ENCODE peak calls at places on chromosomes 1 and 21, in five cellular contexts. D is A549, C is astrocyte of the spinal cord, O is fibroblast of pulmonary artery, T is astrocyte. M is an unnamed sample.

GRCh38 chr21:38958940-38959685 is 153.4 kb downstream of the ETS2 start:
- DNase-seq in O (peak; percentile 89), T (peak; percentile 55), C (peak; percentile 56), D (peak; percentile 45), M (no peak)

GRCh38 chr1:40877681-40878080 is 15.5 kb upstream of the CITED4 start:
- DNase-seq in D (peak; percentile 77), O (peak; percentile 92), C (peak; percentile 94), T (peak; percentile 91), M (peak; percentile 87)

GRCh38 chr21:44761011-44761729 is 40.5 kb downstream of the UBE2G2 start:
- DNase-seq in D (no peak), O (no peak), T (no peak), C (no peak), M (no peak)

GRCh38 chr1:38000529-38001453 is 4.5 kb downstream of the FHL3 start:
- DNase-seq in T (peak; percentile 89), C (peak; percentile 92), O (peak; percentile 86), D (no peak), M (no peak)

GRCh38 chr21:29075706-29076447 is 2.4 kb upstream of the CCT8 start:
- DNase-seq in T (peak; percentile 19), C (no peak), O (no peak), D (no peak), M (no peak)

GRCh38 chr1:159993911-159994310 is 37.9 kb downstream of the PIGM start:
- DNase-seq in D (no peak), T (no peak), C (no peak), O (no peak), M (no peak)

GRCh38 chr1:12715896-12716437 is at the start of gene AADACL3:
- DNase-seq in O (no peak), T (no peak), C (no peak), D (no peak), M (no peak)

GRCh38 chr1:35557118-35557610 is at the start of gene KIAA0319L:
- DNase-seq in O (no peak), C (no peak), T (peak; percentile 29), D (peak; percentile 56), M (peak; percentile 30)

GRCh38 chr1:54323324-54323739 is 82.9 kb downstream of the SSBP3 start:
- DNase-seq in O (no peak), D (no peak), C (no peak), T (no peak), M (no peak)
- TF ChIP-seq CTCF in O (peak; percentile 24), D (no peak), C (no peak), T (no peak), M (peak; percentile 34)

DNA sequence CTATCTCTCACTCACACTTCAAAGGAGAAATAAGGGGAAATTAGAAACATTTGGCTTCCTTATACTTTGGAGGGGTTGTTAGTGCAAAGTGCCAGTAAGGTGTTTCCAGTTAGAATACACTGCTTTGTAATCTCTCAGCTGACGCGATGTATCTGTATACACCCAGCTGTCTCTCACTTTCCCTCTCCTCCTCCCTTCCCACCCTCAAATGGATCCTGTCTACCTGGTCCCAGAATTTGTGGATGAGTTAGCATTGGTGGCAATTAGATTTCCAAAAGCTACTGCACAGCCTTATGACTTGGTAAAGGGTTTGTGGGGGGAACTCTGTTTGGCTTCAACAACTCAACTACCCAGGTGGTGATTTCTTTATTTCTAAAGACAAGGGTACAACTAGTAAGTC is 10.5 kb downstream of the ATP1B1 start:
- DNase-seq in C (no peak), O (no peak), D (no peak), T (no peak), M (no peak)
- H3K4me3 ChIP-seq in C (no peak overlapping the region), O (no peak overlapping the region), D (peak overlapping the region; percentile 9), T (no peak overlapping the region), M (no peak overlapping the region)

GRCh38 chr1:247373721-247374141 is 42.1 kb upstream of the ZNF496 start:
- DNase-seq in O (peak; percentile 49), C (peak; percentile 22), T (no peak), D (no peak), M (no peak)
- TF ChIP-seq CTCF in O (peak; percentile 50), C (peak; percentile 45), T (no peak), D (no peak), M (peak; percentile 53)

GRCh38 chr1:58072450-58072849 is 474.1 kb downstream of the OMA1 start:
- DNase-seq in C (no peak), T (no peak), O (no peak), D (no peak), M (no peak)
- H3K4me3 ChIP-seq in C (no peak overlapping the region), T (no peak overlapping the region), O (no peak overlapping the region), D (no peak overlapping the region), M (no peak overlapping the region)

GRCh38 chr1:178776553-178776952 is 51.5 kb downstream of the RALGPS2 start:
- DNase-seq in T (no peak), O (no peak), D (no peak), C (no peak), M (no peak)
- TF ChIP-seq CTCF in T (no peak), O (no peak), D (no peak), C (no peak), M (no peak)

GRCh38 chr1:91282695-91283420 is 121.8 kb downstream of the HFM1 start:
- DNase-seq in T (peak; percentile 50), O (peak; percentile 87), C (peak; percentile 77), D (peak; percentile 77), M (peak; percentile 26)
- H3K4me3 ChIP-seq in T (no peak overlapping the region), O (no peak overlapping the region), C (no peak overlapping the region), D (no peak overlapping the region), M (no peak overlapping the region)

DNA sequence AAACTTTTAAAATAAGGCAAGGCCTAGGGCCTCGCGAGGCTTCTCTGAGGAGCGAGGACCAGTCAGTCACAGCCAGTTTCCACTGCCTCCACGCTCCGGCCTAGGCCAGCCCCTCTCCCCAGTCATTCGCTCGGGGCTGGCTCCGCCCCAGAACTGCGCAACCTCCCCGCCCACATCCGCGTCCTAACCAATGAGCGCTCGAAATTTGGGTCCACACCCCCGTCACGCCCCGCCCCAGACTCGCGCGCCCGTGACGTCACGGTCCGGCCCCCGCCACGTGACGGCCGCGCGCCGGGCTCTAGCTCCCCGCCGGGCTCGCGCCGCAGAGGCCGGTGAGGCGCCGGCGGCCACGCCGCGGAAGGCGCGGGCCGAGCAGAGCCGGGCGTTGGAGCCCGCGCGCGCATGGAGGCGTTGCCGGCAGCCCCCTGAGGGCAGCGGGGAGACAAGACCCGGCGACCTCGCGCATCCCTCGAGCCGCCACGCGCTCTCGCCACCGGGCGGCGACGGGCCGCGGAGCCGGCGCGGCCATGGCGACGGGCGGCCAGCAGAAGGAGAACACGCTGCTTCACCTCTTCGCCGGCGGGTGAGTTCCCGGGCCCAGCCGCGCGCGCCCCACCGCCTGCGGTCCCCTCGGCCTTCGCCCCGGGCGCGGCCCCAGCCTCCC is at the start of gene SLC25A33:
- DNase-seq in T (peak; percentile 90), O (peak; percentile 99), D (peak; percentile 95), C (peak; percentile 98), M (peak; percentile 90)
- TF ChIP-seq CTCF in T (no peak), O (no peak), D (no peak), C (no peak), M (no peak)

DNA sequence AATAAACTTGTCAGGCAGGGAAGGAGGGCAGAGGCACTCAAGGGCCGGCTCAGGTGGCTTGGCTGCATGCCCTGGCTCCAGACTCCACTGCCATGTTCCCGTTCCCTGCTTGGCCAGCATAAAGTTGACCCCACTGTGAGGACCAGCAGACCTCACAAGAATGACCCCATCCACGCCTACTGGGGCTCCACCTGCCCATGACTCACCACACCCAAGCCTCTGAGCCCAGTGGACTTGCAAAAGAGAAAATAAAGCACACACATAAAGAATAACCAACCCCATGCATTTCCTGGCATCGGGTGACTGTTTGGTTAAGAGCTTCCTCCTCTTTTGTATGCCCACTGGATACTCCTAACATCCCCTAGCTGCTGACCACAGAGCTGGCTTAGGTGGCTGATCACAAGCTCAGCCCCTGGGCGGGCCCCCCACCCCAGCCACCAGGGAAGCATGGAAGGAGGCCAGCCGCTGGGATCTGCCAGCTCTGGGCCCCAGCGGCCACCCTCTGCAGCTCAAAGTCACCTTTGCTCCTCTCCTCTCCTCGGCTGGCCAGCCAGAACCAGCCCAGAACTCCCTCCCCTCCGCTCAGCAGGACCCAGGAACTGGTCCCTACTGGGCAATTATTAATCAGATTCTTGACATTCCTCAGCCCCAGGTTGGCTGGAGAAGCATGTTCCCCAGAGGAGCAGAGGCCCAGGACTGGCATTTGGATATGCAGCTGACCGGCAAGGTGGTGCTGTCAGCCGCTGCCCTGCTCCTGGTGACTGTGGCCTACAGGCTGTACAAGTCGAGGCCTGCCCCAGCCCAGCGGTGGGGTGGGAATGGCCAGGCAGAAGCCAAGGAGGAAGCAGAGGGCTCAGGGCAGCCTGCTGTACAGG is at the start of gene KLHDC7A:
- DNase-seq in O (no peak), T (no peak), D (peak; percentile 70), C (no peak), M (no peak)
- H3K4me3 ChIP-seq in O (no peak within 1 kb of the TSS), T (no peak within 1 kb of the TSS), D (peak within 1 kb of the TSS; percentile 22), C (no peak within 1 kb of the TSS), M (no peak within 1 kb of the TSS)

GRCh38 chr1:46188295-46189030 is 9.8 kb downstream of the POMGNT1 start:
- DNase-seq in D (peak; percentile 12), T (no peak), O (no peak), C (no peak), M (no peak)
- TF ChIP-seq CTCF in D (no peak), T (no peak), O (no peak), C (no peak), M (peak; percentile 22)

DNA sequence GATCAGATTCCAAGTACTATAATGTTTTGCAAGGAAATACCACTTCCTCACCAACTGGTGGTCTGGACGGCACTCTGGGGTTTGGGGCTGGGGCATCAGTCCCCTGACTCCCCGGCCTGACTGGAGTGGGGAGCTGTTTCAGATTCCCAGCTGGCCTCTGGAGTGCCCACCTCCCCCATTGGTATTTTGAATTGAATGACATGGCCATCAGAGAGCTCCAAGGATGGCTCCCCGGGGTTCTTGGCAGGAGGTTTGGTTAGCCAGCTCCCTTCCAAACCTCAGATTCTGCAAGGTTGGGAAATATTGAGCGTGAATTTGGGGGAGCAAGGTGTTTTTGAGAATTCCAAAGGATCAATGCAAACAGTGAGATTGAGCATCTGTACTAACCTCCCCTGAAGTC is 2.2 kb upstream of the INAVA start:
- DNase-seq in O (no peak), D (no peak), C (no peak), T (no peak), M (no peak)
- H3K4me3 ChIP-seq in O (no peak overlapping the region), D (peak overlapping the region; percentile 68), C (no peak overlapping the region), T (no peak overlapping the region), M (no peak overlapping the region)